ENCODE peak calls at places on chromosome 15, in nine cellular contexts. B is suprapubic skin, R is Panc1, C is HL-60, J is SK-N-SH, P is GM23338, E is H1, G is spleen, A is HCT116. I is an unnamed sample.

GRCh38 chr15:78207110-78207458 is 27.3 kb downstream of the ACSBG1 start:
- DNase-seq in R (no peak), C (no peak), G (no peak), A (no peak), P (no peak), B (peak), E (no peak), J (no peak), I (no peak)

GRCh38 chr15:61749169-61749568 is 311.1 kb downstream of the VPS13C start:
- DNase-seq in R (no peak), C (no peak), E (no peak), A (no peak), J (no peak), G (no peak), B (no peak), P (no peak), I (no peak)

GRCh38 chr15:80179025-80179759 is 26.4 kb downstream of the FAH start:
- DNase-seq in G (no peak), R (peak), A (no peak), P (no peak), B (no peak), C (no peak), J (no peak), E (no peak), I (no peak)

GRCh38 chr15:42084465-42085235 is 9.7 kb downstream of the PLA2G4D start:
- DNase-seq in G (peak), A (no peak), C (peak), E (peak), P (peak), B (no peak), R (peak), J (peak), I (no peak)

GRCh38 chr15:84748274-84749110 is at the start of gene ZNF592:
- DNase-seq in E (peak), R (no peak), G (peak), A (no peak), B (peak), P (peak), C (peak), J (peak), I (no peak)

GRCh38 chr15:100338971-100339444 is 2.8 kb downstream of the ADAMTS17 start:
- DNase-seq in A (peak), C (peak), P (peak), B (no peak), R (no peak), E (peak), J (peak), G (no peak), I (no peak)

GRCh38 chr15:71575474-71576045 is 234.8 kb upstream of the NR2E3 start:
- DNase-seq in P (peak), B (no peak), J (peak), R (no peak), E (no peak), A (no peak), C (no peak), G (no peak), I (no peak)

GRCh38 chr15:29633971-29634370 is 188.3 kb downstream of the TJP1 start:
- DNase-seq in G (no peak), C (no peak), R (no peak), A (no peak), J (no peak), P (no peak), B (no peak), E (peak), I (no peak)

GRCh38 chr15:67805871-67806538 is 19.3 kb upstream of the SKOR1 start:
- DNase-seq in R (no peak), P (no peak), B (no peak), A (no peak), J (no peak), G (peak), E (peak), C (no peak), I (no peak)

GRCh38 chr15:92670625-92671024 is 15.1 kb upstream of the FAM174B start:
- DNase-seq in R (no peak), J (no peak), G (no peak), C (no peak), A (no peak), E (peak), P (no peak), B (no peak), I (peak)

GRCh38 chr15:69604050-69604378 is 151.4 kb downstream of the RPLP1 start:
- DNase-seq in P (peak), A (peak), B (no peak), J (no peak), C (peak), E (no peak), G (no peak), R (no peak), I (no peak)

GRCh38 chr15:75178938-75179772 is 22.5 kb upstream of the C15orf39 start:
- DNase-seq in P (no peak), R (no peak), G (no peak), E (no peak), B (no peak), C (no peak), A (no peak), J (no peak), I (no peak)
- TF ChIP-seq POLR2AphosphoS5 in P (no peak), R (no peak), G (no peak), E (no peak), B (no peak), C (no peak), A (no peak), J (no peak), I (no peak)

GRCh38 chr15:95024388-95024787 is 793.0 kb downstream of the MCTP2 start:
- DNase-seq in A (peak), G (no peak), P (peak), J (no peak), R (no peak), B (no peak), E (no peak), C (peak), I (peak)
- H3K27ac ChIP-seq in A (no peak), G (peak), P (no peak), J (no peak), R (no peak), B (no peak), E (no peak), C (no peak), I (no peak)

GRCh38 chr15:39388118-39388517 is 192.8 kb upstream of the THBS1 start:
- DNase-seq in R (no peak), C (peak), E (no peak), J (no peak), B (no peak), G (no peak), P (no peak), A (no peak), I (no peak)

GRCh38 chr15:39394534-39394933 is 186.3 kb upstream of the THBS1 start:
- DNase-seq in P (no peak), B (no peak), E (no peak), J (no peak), A (no peak), G (no peak), C (no peak), R (no peak), I (no peak)

GRCh38 chr15:39392469-39393047 is 188.3 kb upstream of the THBS1 start:
- DNase-seq in G (no peak), J (peak), A (no peak), C (no peak), E (no peak), B (no peak), P (no peak), R (no peak), I (no peak)

GRCh38 chr15:39393575-39394335 is 187.1 kb upstream of the THBS1 start:
- DNase-seq in G (no peak), A (no peak), E (no peak), C (no peak), B (no peak), J (no peak), R (no peak), P (no peak), I (no peak)

DNA sequence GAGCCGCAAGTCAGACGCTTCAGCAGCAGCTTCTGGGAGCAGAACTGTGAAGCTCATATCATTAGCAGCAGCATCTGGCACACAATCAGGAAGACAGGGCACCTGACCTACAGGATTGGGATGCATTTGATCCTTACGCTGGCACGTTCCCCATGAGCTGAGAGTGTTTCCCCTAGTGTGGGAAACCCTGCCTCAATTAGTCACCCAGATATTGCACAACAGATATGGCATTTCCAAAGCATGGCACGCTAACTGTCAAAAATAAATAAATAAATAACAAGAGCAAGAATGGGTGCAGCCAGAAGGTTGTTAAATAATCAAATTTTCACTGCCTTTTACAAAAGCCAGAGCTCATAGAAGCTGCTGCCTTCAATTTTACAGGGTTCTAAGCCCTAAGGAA is 189.6 kb upstream of the THBS1 start:
- DNase-seq in J (peak), G (no peak), C (no peak), E (no peak), R (no peak), B (no peak), P (no peak), A (no peak), I (no peak)
- TF ChIP-seq POLR2AphosphoS5 in J (no peak), G (no peak), C (no peak), E (no peak), R (no peak), B (no peak), P (no peak), A (no peak), I (no peak)

GRCh38 chr15:62933388-62933787 is 109.2 kb upstream of the TPM1 start:
- DNase-seq in J (no peak), A (no peak), G (no peak), P (no peak), R (no peak), E (no peak), B (no peak), C (no peak), I (no peak)

GRCh38 chr15:62938825-62939224 is 103.7 kb upstream of the TPM1 start:
- DNase-seq in A (no peak), C (no peak), G (no peak), B (no peak), J (no peak), E (no peak), P (no peak), R (no peak), I (no peak)

GRCh38 chr15:62932436-62932835 is 110.1 kb upstream of the TPM1 start:
- DNase-seq in A (no peak), R (no peak), G (no peak), J (no peak), B (no peak), P (no peak), E (no peak), C (no peak), I (no peak)

GRCh38 chr15:62934236-62934971 is 108.1 kb upstream of the TPM1 start:
- DNase-seq in G (no peak), P (no peak), A (no peak), J (peak), C (no peak), E (peak), B (no peak), R (no peak), I (no peak)

GRCh38 chr15:62935300-62936081 is 107.1 kb upstream of the TPM1 start:
- DNase-seq in J (peak), P (no peak), C (no peak), R (no peak), G (no peak), E (peak), A (no peak), B (no peak), I (no peak)
- H3K27ac ChIP-seq in J (peak), P (no peak), C (no peak), R (peak), G (no peak), E (no peak), A (no peak), B (no peak), I (no peak)

GRCh38 chr15:52483712-52484111 is 45.0 kb downstream of the MYO5A start:
- DNase-seq in B (no peak), E (no peak), P (no peak), R (no peak), C (no peak), J (no peak), A (no peak), G (no peak), I (no peak)
- TF ChIP-seq POLR2AphosphoS5 in B (no peak), E (no peak), P (no peak), R (no peak), C (no peak), J (no peak), A (no peak), G (no peak), I (no peak)

DNA sequence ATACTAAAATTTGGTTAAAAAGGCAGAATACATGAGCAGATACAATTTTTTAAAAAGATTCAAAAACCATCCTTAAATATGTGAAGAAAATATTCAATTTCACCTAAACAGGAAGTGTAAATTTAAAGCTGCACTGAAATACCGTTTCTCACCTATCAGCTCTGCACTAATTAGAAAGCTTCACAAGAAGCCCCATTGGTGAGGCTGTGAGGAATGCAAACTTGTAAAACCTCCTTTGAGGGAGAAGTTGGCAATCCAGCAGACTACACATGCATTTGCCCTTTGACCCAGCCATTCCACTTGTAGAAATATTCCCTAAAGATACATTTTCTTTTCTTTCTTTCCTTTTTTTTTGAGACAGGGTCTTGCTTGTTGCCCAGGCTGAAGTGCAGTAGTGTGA is 18.8 kb downstream of the BLM start:
- DNase-seq in B (no peak), J (no peak), C (no peak), A (no peak), G (no peak), P (no peak), R (no peak), E (no peak), I (no peak)
- H3K27ac ChIP-seq in B (no peak), J (no peak), C (no peak), A (no peak), G (no peak), P (no peak), R (no peak), E (no peak), I (peak)

GRCh38 chr15:59304807-59305206 is 67.9 kb downstream of the MYO1E start:
- DNase-seq in G (no peak), E (no peak), A (no peak), R (no peak), B (peak), P (no peak), J (no peak), C (no peak), I (no peak)
- TF ChIP-seq POLR2AphosphoS5 in G (peak), E (no peak), A (no peak), R (no peak), B (no peak), P (no peak), J (no peak), C (no peak), I (no peak)

GRCh38 chr15:48324949-48325348 is 6.3 kb upstream of the DUT start:
- DNase-seq in A (no peak), G (no peak), J (no peak), B (no peak), P (no peak), R (no peak), E (no peak), C (no peak), I (no peak)

GRCh38 chr15:48323294-48323693 is 7.9 kb upstream of the DUT start:
- DNase-seq in R (no peak), E (no peak), B (no peak), P (no peak), J (no peak), A (no peak), G (no peak), C (no peak), I (no peak)

GRCh38 chr15:48330855-48331795 is at the start of gene DUT:
- DNase-seq in E (peak), J (peak), B (peak), G (peak), C (peak), R (no peak), A (peak), P (peak), I (no peak)

GRCh38 chr15:48330045-48330840 is 986 bp upstream of the DUT start:
- DNase-seq in A (no peak), G (no peak), R (no peak), P (peak), B (no peak), C (no peak), E (no peak), J (no peak), I (no peak)

DNA sequence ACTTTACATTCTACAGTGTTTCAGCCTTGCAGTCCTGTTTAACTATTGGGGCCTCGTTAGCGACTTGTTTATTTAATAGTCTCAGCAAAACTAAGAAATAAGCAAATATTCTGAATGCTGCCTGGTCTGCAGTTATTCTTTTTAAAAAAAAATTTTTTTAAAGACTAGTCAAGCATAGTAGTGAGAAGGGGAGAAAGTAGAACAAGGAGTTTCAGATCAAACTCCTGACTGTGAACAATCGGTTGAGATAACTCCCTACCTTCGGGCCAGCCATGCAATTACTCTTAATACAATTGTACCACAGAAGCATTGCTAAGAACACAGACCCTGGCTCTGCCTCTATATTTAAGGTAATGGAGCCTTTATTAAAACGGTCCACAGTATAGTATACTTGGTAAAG is 5.8 kb upstream of the DUT start:
- DNase-seq in P (no peak), B (no peak), E (no peak), G (no peak), A (no peak), C (no peak), R (no peak), J (no peak), I (no peak)
- H3K27ac ChIP-seq in P (no peak), B (no peak), E (no peak), G (no peak), A (no peak), C (no peak), R (no peak), J (no peak), I (no peak)

DNA sequence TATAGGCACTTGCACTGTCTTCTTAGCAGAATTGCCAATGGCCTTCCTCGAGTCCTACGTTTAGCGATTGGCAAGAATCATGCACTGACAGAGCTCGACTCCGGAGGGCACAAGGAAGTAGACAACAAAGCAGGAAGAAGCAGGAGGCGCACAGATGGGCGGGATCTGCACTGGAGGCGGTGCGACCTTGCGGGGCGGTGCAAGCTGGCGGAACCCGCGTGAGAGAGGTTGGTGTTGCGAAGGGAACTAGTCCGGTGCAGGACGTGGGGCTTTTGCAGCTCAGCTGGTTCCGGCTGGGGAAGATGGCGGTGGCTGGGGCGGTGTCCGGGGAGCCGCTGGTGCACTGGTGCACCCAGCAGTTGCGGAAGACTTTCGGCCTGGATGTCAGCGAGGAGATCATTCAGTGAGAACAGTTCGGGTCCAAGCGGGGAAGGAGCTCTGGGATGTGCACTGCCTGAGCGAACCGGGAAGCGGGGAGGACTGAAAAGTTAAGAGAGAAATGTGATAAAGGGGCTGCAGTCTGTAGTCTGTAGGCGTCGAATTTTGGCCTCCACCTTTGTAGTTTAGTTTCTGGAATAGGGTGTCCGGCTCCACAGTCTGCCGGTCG is at the start of gene TRIP4:
- DNase-seq in P (peak), C (peak), J (peak), A (peak), G (peak), B (peak), R (peak), E (peak), I (peak)
- TF ChIP-seq POLR2AphosphoS5 in P (peak), C (peak), J (peak), A (peak), G (peak), B (peak), R (peak), E (no peak), I (peak)

I was measured in SK-N-MC.